ENCODE peak calls at places on chromosomes 5 and 9, in six cellular contexts. I, O, P, T, C and F are unnamed samples.
A peak's percentile ranks its signal among the peaks of the same experiment; 100 is the strongest.

GRCh38 chr9:137785704-137786161 is 91.8 kb upstream of the CACNA1B start:
- DNase-seq in I (no peak), O (peak; percentile 6), P (no peak), T (no peak), C (peak; percentile 42), F (peak; percentile 11)

GRCh38 chr5:83726912-83727311 is 6.3 kb upstream of the HAPLN1 start:
- DNase-seq in I (peak; percentile 9), O (peak; percentile 17), P (no peak), T (no peak), C (no peak), F (no peak)

GRCh38 chr9:27749838-27750237 is 176.6 kb upstream of the C9orf72 start:
- DNase-seq in I (no peak), O (no peak), P (peak; percentile 51), T (no peak), C (peak; percentile 87), F (no peak)

GRCh38 chr5:78638423-78638822 is 10.1 kb downstream of the LHFPL2 start:
- DNase-seq in I (peak; percentile 89), O (peak; percentile 92), P (no peak), T (no peak), C (no peak), F (peak; percentile 56)

GRCh38 chr5:117295941-117296340 is 721.3 kb upstream of the SEMA6A start:
- DNase-seq in I (peak; percentile 25), O (no peak), P (no peak), T (no peak), C (no peak), F (no peak)

GRCh38 chr5:135215617-135215995 is 181.6 kb upstream of the PITX1 start:
- DNase-seq in I (no peak), O (no peak), P (no peak), T (no peak), C (peak; percentile 8), F (no peak)

GRCh38 chr9:16803648-16804047 is 66.8 kb downstream of the BNC2 start:
- DNase-seq in I (no peak), O (no peak), P (no peak), T (no peak), C (no peak), F (no peak)

GRCh38 chr5:177099422-177100093 is 12.8 kb downstream of the FGFR4 start:
- DNase-seq in I (no peak), O (no peak), P (peak; percentile 69), T (no peak), C (peak; percentile 75), F (no peak)

GRCh38 chr9:86072393-86073016 is 26.9 kb downstream of the GOLM1 start:
- DNase-seq in I (no peak), O (peak; percentile 58), P (no peak), T (no peak), C (no peak), F (no peak)

GRCh38 chr9:27414215-27414731 is 109.8 kb upstream of the IFNK start:
- DNase-seq in I (peak; percentile 30), O (no peak), P (no peak), T (no peak), C (no peak), F (no peak)

GRCh38 chr5:73823508-73823925 is 197.5 kb downstream of the ARHGEF28 start:
- DNase-seq in I (no peak), O (peak; percentile 48), P (no peak), T (no peak), C (no peak), F (no peak)

DNA sequence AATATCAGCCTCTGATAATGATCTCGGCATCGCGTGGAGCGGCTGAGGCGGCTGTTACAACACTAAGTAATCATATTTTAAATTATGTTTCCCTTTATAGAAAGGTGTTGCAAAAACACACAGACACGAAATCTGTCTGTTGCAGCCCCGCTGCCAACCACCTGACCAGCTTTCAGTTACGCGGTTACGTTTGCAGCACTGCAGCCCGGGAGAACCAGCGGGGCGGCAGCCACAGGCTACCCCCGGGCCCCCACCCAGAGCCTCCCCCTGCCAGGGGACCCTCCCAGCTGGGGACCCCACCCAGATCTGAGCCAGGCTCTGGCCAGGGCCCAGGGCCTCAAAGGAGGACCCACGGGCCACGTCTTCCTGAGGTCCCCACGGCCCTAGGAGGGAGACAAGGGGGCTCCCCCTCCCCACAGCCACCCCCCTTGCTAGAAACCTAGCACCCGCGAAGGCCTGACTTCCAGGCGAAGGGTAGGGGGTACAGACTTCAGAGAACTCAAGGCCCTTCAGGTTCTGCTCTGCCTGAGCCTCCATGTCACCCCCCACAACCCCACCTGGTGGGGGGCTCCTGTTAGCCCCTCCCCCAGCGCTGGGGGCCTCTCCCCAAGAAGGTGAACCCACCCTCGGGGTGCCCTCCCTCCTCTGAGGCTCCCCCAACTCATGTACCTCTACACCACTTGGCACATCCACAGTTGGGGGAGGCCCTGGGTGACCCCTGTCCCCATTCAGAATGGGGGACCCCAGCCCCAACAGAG is 6.0 kb downstream of the NACC2 start:
- DNase-seq in I (no peak), O (no peak), P (no peak), T (no peak), C (peak; percentile 25), F (no peak)
- H3K18ac ChIP-seq in I (no peak overlapping the region), O (no peak overlapping the region), P (no peak overlapping the region), T (no peak overlapping the region), C (no peak overlapping the region), F (peak overlapping the region; percentile 79)

GRCh38 chr5:141261238-141261546 is 16.0 kb downstream of the PCDHB15 start:
- DNase-seq in I (no peak), O (no peak), P (no peak), T (no peak), C (no peak), F (no peak)

GRCh38 chr5:141258948-141259347 is 13.8 kb downstream of the PCDHB15 start:
- DNase-seq in I (peak; percentile 3), O (no peak), P (no peak), T (no peak), C (no peak), F (no peak)

GRCh38 chr5:141260458-141261237 is 15.5 kb downstream of the PCDHB15 start:
- DNase-seq in I (peak; percentile 26), O (peak; percentile 2), P (no peak), T (no peak), C (no peak), F (peak; percentile 2)

DNA sequence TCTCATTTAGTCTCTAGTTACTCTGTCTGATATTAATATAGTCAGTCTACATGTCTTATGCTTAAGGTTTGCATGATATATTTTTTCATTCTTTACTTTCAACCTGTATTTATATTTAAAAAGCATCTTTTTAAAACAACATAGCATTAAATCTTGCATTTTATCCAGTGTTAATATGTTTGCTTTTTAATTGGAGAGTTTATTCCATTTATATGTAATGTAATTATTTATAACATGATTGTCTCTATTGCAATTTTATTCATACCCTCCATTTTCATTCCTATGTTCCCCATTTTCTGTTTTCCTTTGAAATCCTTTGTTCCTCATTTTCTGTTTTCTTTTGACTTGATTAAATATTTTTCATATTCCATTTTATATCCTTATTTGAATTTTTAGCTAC is 13.3 kb downstream of the PCDHB15 start:
- DNase-seq in I (no peak), O (no peak), P (no peak), T (no peak), C (no peak), F (no peak)
- H3K9me3 ChIP-seq in I (peaks cover 99% of the 10 kb centered on the region), O (peaks cover 40% of the 10 kb centered on the region), P (peaks cover 56% of the 10 kb centered on the region), T (peaks cover 8% of the 10 kb centered on the region), C (peaks cover 55% of the 10 kb centered on the region), F (peaks cover 81% of the 10 kb centered on the region)

GRCh38 chr5:59422026-59422941 is 471.2 kb downstream of the PDE4D start:
- DNase-seq in I (no peak), O (no peak), P (no peak), T (peak; percentile 67), C (no peak), F (no peak)

GRCh38 chr5:59428391-59428790 is 465.1 kb downstream of the PDE4D start:
- DNase-seq in I (no peak), O (no peak), P (no peak), T (no peak), C (no peak), F (no peak)

GRCh38 chr5:59430066-59430702 is 463.3 kb downstream of the PDE4D start:
- DNase-seq in I (no peak), O (no peak), P (no peak), T (no peak), C (no peak), F (no peak)

GRCh38 chr5:59423021-59423420 is 470.5 kb downstream of the PDE4D start:
- DNase-seq in I (peak; percentile 18), O (no peak), P (no peak), T (peak; percentile 43), C (no peak), F (no peak)

DNA sequence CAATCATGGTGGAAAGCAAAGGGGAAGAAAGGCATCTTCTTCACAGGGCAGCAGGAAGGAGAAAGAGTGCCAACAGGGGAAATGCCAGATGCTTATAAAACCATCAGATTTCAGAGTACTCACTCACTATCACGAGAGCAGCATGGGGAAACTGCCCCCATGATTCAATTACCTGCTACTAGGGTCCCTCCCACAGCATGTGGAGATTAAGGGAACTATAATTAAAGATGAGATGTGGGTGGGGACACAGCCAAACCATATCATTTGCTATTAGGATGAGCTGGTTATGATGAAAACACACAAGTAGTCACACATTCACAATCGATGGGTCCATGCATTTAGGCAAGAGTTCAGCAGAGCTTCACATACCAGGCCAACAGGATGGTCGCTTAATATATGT is 469.0 kb downstream of the PDE4D start:
- DNase-seq in I (no peak), O (no peak), P (no peak), T (no peak), C (no peak), F (no peak)
- H3K14ac ChIP-seq in I (no peak overlapping the region), O (no peak overlapping the region), P (no peak overlapping the region), T (no peak overlapping the region), C (no peak overlapping the region), F (no peak overlapping the region)

GRCh38 chr9:20095430-20096092 is 306.7 kb upstream of the SLC24A2 start:
- DNase-seq in I (no peak), O (no peak), P (no peak), T (no peak), C (no peak), F (no peak)

GRCh38 chr9:20087481-20087880 is 298.6 kb upstream of the SLC24A2 start:
- DNase-seq in I (no peak), O (peak; percentile 6), P (no peak), T (no peak), C (no peak), F (no peak)

GRCh38 chr9:20092560-20092959 is 303.7 kb upstream of the SLC24A2 start:
- DNase-seq in I (no peak), O (no peak), P (no peak), T (no peak), C (no peak), F (no peak)
- H3K18ac ChIP-seq in I (no peak overlapping the region), O (no peak overlapping the region), P (no peak overlapping the region), T (no peak overlapping the region), C (no peak overlapping the region), F (no peak overlapping the region)